ENCODE peak calls at places on chromosomes 4 and X, in eight cellular contexts. One of them, this sample, is unnamed.
A peak's percentile ranks its signal among the peaks of the same experiment; 100 is the strongest.

GRCh38 chr4:111984169-111984873 is 160.9 kb upstream of the FAM241A start:
- DNase-seq in GDM1: no peak
- DNase-seq in stromal cell of bone marrow: no peak
- DNase-seq in frontal cortex: no peak
- DNase-seq in A172: no peak
- DNase-seq in EH: no peak
- DNase-seq in WERI-Rb-1: no peak
- DNase-seq in GM03348: no peak
- DNase-seq in this sample: no peak

GRCh38 chr4:150579591-150580234 is 2.2 kb upstream of the MAB21L2 start:
- DNase-seq in GDM1: no peak
- DNase-seq in stromal cell of bone marrow: no peak
- DNase-seq in frontal cortex: no peak
- DNase-seq in A172: no peak
- DNase-seq in EH: peak; percentile 50
- DNase-seq in WERI-Rb-1: no peak
- DNase-seq in GM03348: peak; percentile 20
- DNase-seq in this sample: no peak

GRCh38 chr4:68175562-68176155 is 46.0 kb upstream of the TMPRSS11F start:
- DNase-seq in GDM1: no peak
- DNase-seq in stromal cell of bone marrow: peak; percentile 49
- DNase-seq in frontal cortex: peak; percentile 25
- DNase-seq in A172: peak; percentile 36
- DNase-seq in EH: peak; percentile 56
- DNase-seq in WERI-Rb-1: peak; percentile 51
- DNase-seq in GM03348: peak; percentile 69
- DNase-seq in this sample: peak; percentile 17

GRCh38 chrX:25442501-25442900 is 426.7 kb upstream of the ARX start:
- DNase-seq in GDM1: no peak
- DNase-seq in stromal cell of bone marrow: no peak
- DNase-seq in frontal cortex: no peak
- DNase-seq in A172: peak; percentile 6
- DNase-seq in EH: no peak
- DNase-seq in WERI-Rb-1: peak; percentile 16
- DNase-seq in GM03348: no peak
- DNase-seq in this sample: no peak

GRCh38 chrX:148588649-148589310 is 88.4 kb downstream of the AFF2 start:
- DNase-seq in GDM1: no peak
- DNase-seq in stromal cell of bone marrow: no peak
- DNase-seq in frontal cortex: no peak
- DNase-seq in A172: no peak
- DNase-seq in EH: no peak
- DNase-seq in WERI-Rb-1: no peak
- DNase-seq in GM03348: peak; percentile 2
- DNase-seq in this sample: no peak

GRCh38 chr4:71229477-71230257 is 109.2 kb upstream of the SLC4A4 start:
- DNase-seq in GDM1: no peak
- DNase-seq in stromal cell of bone marrow: peak; percentile 57
- DNase-seq in frontal cortex: peak; percentile 25
- DNase-seq in A172: peak; percentile 9
- DNase-seq in EH: peak; percentile 74
- DNase-seq in WERI-Rb-1: peak; percentile 37
- DNase-seq in GM03348: peak; percentile 70
- DNase-seq in this sample: peak; percentile 43

GRCh38 chrX:47482512-47483309 is at the start of gene ZNF41:
- DNase-seq in GDM1: peak; percentile 73
- DNase-seq in stromal cell of bone marrow: peak; percentile 37
- DNase-seq in frontal cortex: peak; percentile 79
- DNase-seq in A172: peak; percentile 79
- DNase-seq in EH: peak; percentile 82
- DNase-seq in WERI-Rb-1: peak; percentile 85
- DNase-seq in GM03348: peak; percentile 84
- DNase-seq in this sample: peak; percentile 46

GRCh38 chr4:124745988-124746801 is 33.7 kb upstream of the ANKRD50 start:
- DNase-seq in GDM1: no peak
- DNase-seq in stromal cell of bone marrow: peak; percentile 23
- DNase-seq in frontal cortex: no peak
- DNase-seq in A172: no peak
- DNase-seq in EH: no peak
- DNase-seq in WERI-Rb-1: no peak
- DNase-seq in GM03348: no peak
- DNase-seq in this sample: no peak

GRCh38 chrX:54754854-54755253 is 43.2 kb downstream of the ITIH6 start:
- DNase-seq in GDM1: no peak
- DNase-seq in stromal cell of bone marrow: no peak
- DNase-seq in frontal cortex: no peak
- DNase-seq in A172: no peak
- DNase-seq in EH: no peak
- DNase-seq in WERI-Rb-1: no peak
- DNase-seq in GM03348: no peak
- DNase-seq in this sample: no peak

GRCh38 chr4:40403079-40403478 is 67.9 kb downstream of the CHRNA9 start:
- DNase-seq in GDM1: no peak
- DNase-seq in stromal cell of bone marrow: no peak
- DNase-seq in frontal cortex: no peak
- DNase-seq in A172: no peak
- DNase-seq in EH: no peak
- DNase-seq in WERI-Rb-1: no peak
- DNase-seq in GM03348: no peak
- DNase-seq in this sample: no peak

GRCh38 chr4:126375462-126376054 is 1060.8 kb downstream of the FAT4 start:
- DNase-seq in GDM1: no peak
- DNase-seq in stromal cell of bone marrow: peak; percentile 13
- DNase-seq in frontal cortex: no peak
- DNase-seq in A172: no peak
- DNase-seq in EH: no peak
- DNase-seq in WERI-Rb-1: no peak
- DNase-seq in GM03348: no peak
- DNase-seq in this sample: no peak

GRCh38 chr4:14125375-14126129 is 498.0 kb upstream of the BOD1L1 start:
- DNase-seq in GDM1: no peak
- DNase-seq in stromal cell of bone marrow: no peak
- DNase-seq in frontal cortex: no peak
- DNase-seq in A172: no peak
- DNase-seq in EH: no peak
- DNase-seq in WERI-Rb-1: no peak
- DNase-seq in GM03348: no peak
- DNase-seq in this sample: no peak

GRCh38 chr4:3009422-3009821 is 46.1 kb downstream of the GRK4 start:
- DNase-seq in GDM1: no peak
- DNase-seq in stromal cell of bone marrow: no peak
- DNase-seq in frontal cortex: no peak
- DNase-seq in A172: no peak
- DNase-seq in EH: no peak
- DNase-seq in WERI-Rb-1: no peak
- DNase-seq in GM03348: peak; percentile 44
- DNase-seq in this sample: no peak

GRCh38 chr4:96955691-96956090 is 1115.8 kb downstream of the PDHA2 start:
- DNase-seq in GDM1: no peak
- DNase-seq in stromal cell of bone marrow: no peak
- DNase-seq in frontal cortex: no peak
- DNase-seq in A172: no peak
- DNase-seq in EH: no peak
- DNase-seq in WERI-Rb-1: no peak
- DNase-seq in GM03348: no peak
- DNase-seq in this sample: no peak

GRCh38 chr4:76611164-76611563 is 176.1 kb downstream of the SHROOM3 start:
- DNase-seq in GDM1: no peak
- DNase-seq in stromal cell of bone marrow: peak; percentile 45
- DNase-seq in frontal cortex: no peak
- DNase-seq in A172: peak; percentile 53
- DNase-seq in EH: peak; percentile 86
- DNase-seq in WERI-Rb-1: no peak
- DNase-seq in GM03348: peak; percentile 48
- DNase-seq in this sample: no peak

GRCh38 chrX:4570141-4570540 is 856.7 kb upstream of the PRKX start:
- DNase-seq in GDM1: no peak
- DNase-seq in stromal cell of bone marrow: no peak
- DNase-seq in frontal cortex: no peak
- DNase-seq in A172: peak; percentile 9
- DNase-seq in EH: no peak
- DNase-seq in WERI-Rb-1: no peak
- DNase-seq in GM03348: no peak
- DNase-seq in this sample: no peak

GRCh38 chr4:2387829-2388228 is 30.6 kb downstream of the ZFYVE28 start:
- DNase-seq in GDM1: no peak
- DNase-seq in stromal cell of bone marrow: no peak
- DNase-seq in frontal cortex: no peak
- DNase-seq in A172: no peak
- DNase-seq in EH: no peak
- DNase-seq in WERI-Rb-1: no peak
- DNase-seq in GM03348: no peak
- DNase-seq in this sample: no peak

GRCh38 chr4:100062921-100063320 is 112.8 kb upstream of the H2AZ1 start:
- DNase-seq in GDM1: no peak
- DNase-seq in stromal cell of bone marrow: no peak
- DNase-seq in frontal cortex: no peak
- DNase-seq in A172: no peak
- DNase-seq in EH: peak; percentile 71
- DNase-seq in WERI-Rb-1: no peak
- DNase-seq in GM03348: no peak
- DNase-seq in this sample: no peak

GRCh38 chr4:70722199-70722791 is 531 bp downstream of the RUFY3 start:
- DNase-seq in GDM1: no peak
- DNase-seq in stromal cell of bone marrow: no peak
- DNase-seq in frontal cortex: no peak
- DNase-seq in A172: peak; percentile 32
- DNase-seq in EH: peak; percentile 73
- DNase-seq in WERI-Rb-1: peak; percentile 38
- DNase-seq in GM03348: peak; percentile 25
- DNase-seq in this sample: no peak

GRCh38 chr4:79049840-79050520 is 110.7 kb upstream of the PAQR3 start:
- DNase-seq in GDM1: no peak
- DNase-seq in stromal cell of bone marrow: no peak
- DNase-seq in frontal cortex: no peak
- DNase-seq in A172: no peak
- DNase-seq in EH: no peak
- DNase-seq in WERI-Rb-1: no peak
- DNase-seq in GM03348: no peak
- DNase-seq in this sample: no peak

GRCh38 chrX:110219920-110220319 is 98.0 kb downstream of the AMMECR1 start:
- DNase-seq in GDM1: no peak
- DNase-seq in stromal cell of bone marrow: no peak
- DNase-seq in frontal cortex: no peak
- DNase-seq in A172: no peak
- DNase-seq in EH: peak; percentile 52
- DNase-seq in WERI-Rb-1: no peak
- DNase-seq in GM03348: no peak
- DNase-seq in this sample: no peak

GRCh38 chr4:39464886-39465501 is 6.1 kb downstream of the LIAS start:
- DNase-seq in GDM1: no peak
- DNase-seq in stromal cell of bone marrow: no peak
- DNase-seq in frontal cortex: no peak
- DNase-seq in A172: peak; percentile 78
- DNase-seq in EH: peak; percentile 77
- DNase-seq in WERI-Rb-1: peak; percentile 48
- DNase-seq in GM03348: peak; percentile 80
- DNase-seq in this sample: no peak

GRCh38 chr4:174450051-174450450 is 72.2 kb downstream of the HPGD start:
- DNase-seq in GDM1: no peak
- DNase-seq in stromal cell of bone marrow: no peak
- DNase-seq in frontal cortex: no peak
- DNase-seq in A172: no peak
- DNase-seq in EH: no peak
- DNase-seq in WERI-Rb-1: no peak
- DNase-seq in GM03348: no peak
- DNase-seq in this sample: no peak

GRCh38 chrX:8783100-8784098 is 17.8 kb downstream of the FAM9A start:
- DNase-seq in GDM1: no peak
- DNase-seq in stromal cell of bone marrow: no peak
- DNase-seq in frontal cortex: no peak
- DNase-seq in A172: no peak
- DNase-seq in EH: no peak
- DNase-seq in WERI-Rb-1: no peak
- DNase-seq in GM03348: no peak
- DNase-seq in this sample: no peak

GRCh38 chrX:110384490-110384889 is 25.8 kb downstream of the RTL9 start:
- DNase-seq in GDM1: no peak
- DNase-seq in stromal cell of bone marrow: peak; percentile 40
- DNase-seq in frontal cortex: no peak
- DNase-seq in A172: peak; percentile 32
- DNase-seq in EH: peak; percentile 81
- DNase-seq in WERI-Rb-1: no peak
- DNase-seq in GM03348: no peak
- DNase-seq in this sample: no peak

GRCh38 chrX:87265518-87265917 is 252.1 kb upstream of the KLHL4 start:
- DNase-seq in GDM1: no peak
- DNase-seq in stromal cell of bone marrow: no peak
- DNase-seq in frontal cortex: no peak
- DNase-seq in A172: no peak
- DNase-seq in EH: no peak
- DNase-seq in WERI-Rb-1: no peak
- DNase-seq in GM03348: no peak
- DNase-seq in this sample: no peak